ENCODE peak calls at places on chromosomes 12 and 14, in four cellular contexts. P, X, A and B are unnamed samples.

GRCh38 chr12:98594050-98594853 is 766 bp downstream of the SLC25A3 start:
- DNase-seq in P (no peak), X (peak), A (peak), B (no peak)

GRCh38 chr14:102772781-102773570 is 4.3 kb upstream of the TRAF3 start:
- DNase-seq in P (no peak), X (no peak), A (no peak), B (no peak)

GRCh38 chr12:53324113-53324778 is 2.8 kb upstream of the AAAS start:
- DNase-seq in P (peak), X (no peak), A (no peak), B (no peak)

GRCh38 chr12:124568431-124569374 is 1.3 kb upstream of the NCOR2 start:
- DNase-seq in P (peak), X (peak), A (no peak), B (peak)

GRCh38 chr14:24327303-24327702 is 7.6 kb downstream of the ADCY4 start:
- DNase-seq in P (no peak), X (no peak), A (no peak), B (no peak)

GRCh38 chr14:35986219-35986573 is 160.1 kb downstream of the BRMS1L start:
- DNase-seq in P (peak), X (no peak), A (no peak), B (no peak)

GRCh38 chr12:9127484-9127883 is 11.8 kb upstream of the A2M start:
- DNase-seq in P (no peak), X (no peak), A (no peak), B (no peak)

GRCh38 chr14:58071341-58071740 is 80.7 kb downstream of the ARMH4 start:
- DNase-seq in P (no peak), X (no peak), A (no peak), B (no peak)

GRCh38 chr12:132610051-132610759 is at the start of gene LRCOL1:
- DNase-seq in P (no peak), X (peak), A (no peak), B (peak)

GRCh38 chr12:116508145-116509121 is 50.7 kb upstream of the MAP1LC3B2 start:
- DNase-seq in P (no peak), X (peak), A (no peak), B (no peak)

GRCh38 chr12:57868870-57869609 is 22.5 kb upstream of the CTDSP2 start:
- DNase-seq in P (peak), X (peak), A (no peak), B (no peak)

GRCh38 chr12:138898-139534 is 72.4 kb downstream of the IQSEC3 start:
- DNase-seq in P (peak), X (peak), A (no peak), B (peak)

GRCh38 chr14:35565896-35566464 is 32.0 kb downstream of the INSM2 start:
- DNase-seq in P (no peak), X (no peak), A (no peak), B (no peak)

GRCh38 chr12:66829660-66830325 is 150.9 kb upstream of the GRIP1 start:
- DNase-seq in P (no peak), X (no peak), A (no peak), B (no peak)